ENCODE peak calls at places on chromosomes 2 and 18, in six cellular contexts. J is foreskin fibroblast; I is CD4-positive, alpha-beta T cell; Y is progenitor cell of endocrine pancreas; H is Peyer's patch; P is A549. A is an unnamed sample.

GRCh38 chr2:166518634-166519390 is 24.8 kb upstream of the SCN7A start:
- DNase-seq in J (peak; percentile 50), I (no peak), Y (no peak), H (no peak), P (no peak), A (no peak)

GRCh38 chr2:46171441-46171953 is 125.7 kb upstream of the EPAS1 start:
- DNase-seq in J (peak; percentile 95), I (no peak), Y (no peak), H (no peak), P (peak; percentile 59), A (no peak)

GRCh38 chr18:42925036-42925435 is 190.4 kb downstream of the RIT2 start:
- DNase-seq in J (no peak), I (no peak), Y (no peak), H (no peak), P (no peak), A (no peak)

GRCh38 chr2:213455316-213456008 is 171.2 kb downstream of the SPAG16 start:
- DNase-seq in J (no peak), I (no peak), Y (no peak), H (no peak), P (no peak), A (no peak)

GRCh38 chr18:79567481-79568147 is 112.0 kb upstream of the CTDP1 start:
- DNase-seq in J (peak; percentile 80), I (no peak), Y (no peak), H (no peak), P (no peak), A (no peak)

GRCh38 chr18:55988537-55988936 is 400.5 kb upstream of the TCF4 start:
- DNase-seq in J (no peak), I (no peak), Y (no peak), H (no peak), P (no peak), A (no peak)

GRCh38 chr2:38712871-38713270 is 38.3 kb downstream of the SRSF7 start:
- DNase-seq in J (peak; percentile 69), I (no peak), Y (no peak), H (no peak), P (no peak), A (no peak)

GRCh38 chr18:9825571-9826073 is 60.2 kb upstream of the TXNDC2 start:
- DNase-seq in J (peak; percentile 92), I (no peak), Y (no peak), H (no peak), P (peak; percentile 94), A (no peak)

GRCh38 chr2:213934560-213934959 is 476.3 kb upstream of the VWC2L start:
- DNase-seq in J (peak; percentile 36), I (no peak), Y (no peak), H (no peak), P (peak; percentile 27), A (peak; percentile 9)

GRCh38 chr2:196836440-196836839 is 27.3 kb upstream of the C2orf66 start:
- DNase-seq in J (peak; percentile 52), I (no peak), Y (no peak), H (no peak), P (no peak), A (no peak)

GRCh38 chr2:130374587-130375290 is 18.9 kb downstream of the PTPN18 start:
- DNase-seq in J (peak; percentile 69), I (no peak), Y (no peak), H (no peak), P (no peak), A (no peak)

GRCh38 chr2:237170017-237170416 is 84.3 kb downstream of the COPS8 start:
- DNase-seq in J (peak; percentile 78), I (no peak), Y (no peak), H (no peak), P (no peak), A (no peak)

GRCh38 chr2:112121682-112122254 is 16.4 kb upstream of the FBLN7 start:
- DNase-seq in J (peak; percentile 66), I (peak; percentile 42), Y (no peak), H (peak; percentile 38), P (peak; percentile 47), A (peak; percentile 48)
- TF ChIP-seq CTCF in J (peak; percentile 51), I (peak; percentile 80), Y (peak; percentile 79), H (peak; percentile 58), P (peak; percentile 76), A (peak; percentile 85)

GRCh38 chr18:50356036-50356945 is 18.6 kb upstream of the SKA1 start:
- DNase-seq in J (peak; percentile 54), I (no peak), Y (no peak), H (no peak), P (no peak), A (no peak)
- TF ChIP-seq CTCF in J (no peak), I (no peak), Y (no peak), H (no peak), P (no peak), A (no peak)

GRCh38 chr18:3875376-3875775 is 425.4 kb downstream of the TGIF1 start:
- DNase-seq in J (no peak), I (no peak), Y (no peak), H (no peak), P (no peak), A (no peak)

GRCh38 chr18:3873698-3874495 is 423.9 kb downstream of the TGIF1 start:
- DNase-seq in J (peak; percentile 2), I (no peak), Y (no peak), H (no peak), P (no peak), A (no peak)

GRCh38 chr18:3877678-3878077 is 427.7 kb downstream of the TGIF1 start:
- DNase-seq in J (peak; percentile 3), I (no peak), Y (no peak), H (no peak), P (peak; percentile 2), A (no peak)

GRCh38 chr18:3874593-3874992 is 424.6 kb downstream of the TGIF1 start:
- DNase-seq in J (no peak), I (no peak), Y (no peak), H (no peak), P (no peak), A (no peak)

GRCh38 chr18:3875961-3876360 is 426.0 kb downstream of the TGIF1 start:
- DNase-seq in J (no peak), I (no peak), Y (no peak), H (no peak), P (no peak), A (no peak)
- TF ChIP-seq CTCF in J (no peak), I (no peak), Y (no peak), H (no peak), P (no peak), A (no peak)

DNA sequence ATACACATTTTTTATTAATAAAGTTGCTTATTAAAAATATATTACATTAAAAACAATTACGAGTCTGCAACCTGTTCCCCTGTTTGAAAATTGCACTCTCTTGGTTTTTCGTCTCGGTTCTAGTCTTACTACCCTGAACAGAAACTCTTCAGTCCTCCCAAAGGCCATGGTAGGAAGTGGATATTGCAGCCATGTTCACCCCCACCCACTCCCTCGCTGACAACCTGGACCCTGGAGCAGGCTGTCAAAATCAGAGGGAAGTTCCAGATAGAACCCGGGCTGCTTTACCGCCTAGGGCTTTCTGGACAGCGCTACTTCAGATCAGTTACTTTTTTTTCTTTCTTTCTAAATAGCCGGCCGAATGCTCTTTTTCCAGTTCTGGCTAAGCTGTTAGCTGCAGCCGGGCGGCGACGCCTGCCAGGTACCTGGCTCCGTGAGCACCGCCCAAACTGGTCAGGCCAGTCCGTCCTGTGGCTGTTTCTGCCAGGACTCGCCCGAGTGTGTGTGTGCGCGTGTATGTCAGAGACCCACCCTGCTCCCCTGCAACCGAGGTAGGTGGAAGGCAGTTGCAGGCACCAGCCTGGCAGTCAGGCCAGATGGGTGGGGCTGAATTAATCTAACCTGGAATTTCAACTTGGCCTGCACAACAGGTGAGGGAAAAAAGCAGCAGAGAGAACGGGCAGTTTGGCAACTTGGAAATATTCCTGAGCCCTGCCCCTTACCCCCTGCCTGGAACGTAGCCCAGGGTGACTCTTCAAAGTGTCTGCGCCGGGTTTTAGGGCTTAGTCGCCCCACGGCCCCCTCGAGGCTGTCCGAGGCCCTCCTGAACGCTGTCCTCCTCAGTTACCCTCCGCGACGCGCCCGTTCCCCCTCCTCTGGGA is 1.1 kb upstream of the TET3 start:
- DNase-seq in J (no peak), I (peak; percentile 13), Y (peak; percentile 82), H (peak; percentile 35), P (peak; percentile 44), A (no peak)
- TF ChIP-seq CTCF in J (no peak), I (no peak), Y (peak; percentile 9), H (peak; percentile 11), P (no peak), A (no peak)

DNA sequence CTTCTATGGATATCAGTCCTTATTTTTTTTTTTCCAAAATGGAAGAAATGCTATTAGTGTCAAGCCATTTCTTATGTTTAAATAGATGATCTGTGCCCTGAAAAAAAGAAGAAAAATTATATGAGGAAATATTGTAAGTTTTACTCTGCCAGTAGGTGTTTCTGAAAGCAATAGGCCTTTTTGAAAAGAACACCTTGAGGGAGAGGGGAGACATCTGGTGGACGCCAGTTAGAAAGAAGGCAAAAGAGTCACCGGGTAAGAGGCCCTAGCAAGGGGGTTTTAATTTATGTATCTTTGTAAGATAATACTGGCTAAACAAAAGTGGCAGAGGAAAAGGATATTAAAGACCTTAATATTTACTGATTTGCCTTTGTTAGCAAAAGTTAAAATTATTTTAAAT is 56.1 kb downstream of the DYNAP start:
- DNase-seq in J (peak; percentile 3), I (no peak), Y (no peak), H (no peak), P (peak; percentile 48), A (no peak)
- TF ChIP-seq CTCF in J (no peak), I (no peak), Y (peak; percentile 62), H (peak; percentile 63), P (peak; percentile 50), A (no peak)

GRCh38 chr2:134846213-134846612 is 7.8 kb downstream of the ACMSD start:
- DNase-seq in J (no peak), I (no peak), Y (no peak), H (no peak), P (no peak), A (no peak)

GRCh38 chr2:134842930-134843490 is 4.6 kb downstream of the ACMSD start:
- DNase-seq in J (no peak), I (no peak), Y (no peak), H (no peak), P (no peak), A (no peak)

GRCh38 chr2:134845028-134845427 is 6.6 kb downstream of the ACMSD start:
- DNase-seq in J (no peak), I (no peak), Y (no peak), H (no peak), P (no peak), A (no peak)

GRCh38 chr2:134845719-134846118 is 7.3 kb downstream of the ACMSD start:
- DNase-seq in J (peak; percentile 82), I (no peak), Y (no peak), H (no peak), P (no peak), A (no peak)

GRCh38 chr2:134843968-134844367 is 5.6 kb downstream of the ACMSD start:
- DNase-seq in J (no peak), I (no peak), Y (no peak), H (no peak), P (no peak), A (no peak)
- TF ChIP-seq CTCF in J (no peak), I (no peak), Y (no peak), H (no peak), P (no peak), A (no peak)

GRCh38 chr2:216408426-216409315 is 3.6 kb upstream of the SMARCAL1 start:
- DNase-seq in J (no peak), I (no peak), Y (no peak), H (no peak), P (no peak), A (no peak)
- TF ChIP-seq CTCF in J (no peak), I (no peak), Y (no peak), H (no peak), P (no peak), A (no peak)